ENCODE peak calls at places on chromosomes 1 and 21, in ten cellular contexts. A, M, P, V, I, K, E, H, O and W are unnamed samples. For H3K4me1, the result is how much of the 10 kb centered on the place peaks cover.

GRCh38 chr1:85611856-85612255 is 31.3 kb downstream of the CCN1 start:
- DNase-seq in A (no peak), M (peak), P (peak), V (peak), I (peak), K (peak), E (peak), H (no peak), O (peak), W (peak)

GRCh38 chr1:76635784-76636183 is 231.5 kb upstream of the ST6GALNAC5 start:
- DNase-seq in A (no peak), M (no peak), P (no peak), V (no peak), I (no peak), K (no peak), E (no peak), H (no peak), O (no peak), W (no peak)

GRCh38 chr21:30831194-30831765 is 1.7 kb upstream of the KRTAP7-1 start:
- DNase-seq in A (no peak), M (peak), P (no peak), V (no peak), I (no peak), K (no peak), E (no peak), H (peak), O (no peak), W (no peak)

GRCh38 chr1:21663951-21664805 is 5.0 kb downstream of the RAP1GAP start:
- DNase-seq in A (peak), M (no peak), P (no peak), V (no peak), I (no peak), K (no peak), E (no peak), H (no peak), O (no peak), W (no peak)

GRCh38 chr1:185244015-185244747 is 72.9 kb downstream of the IVNS1ABP start:
- DNase-seq in A (no peak), M (peak), P (no peak), V (no peak), I (no peak), K (no peak), E (no peak), H (no peak), O (no peak), W (no peak)

GRCh38 chr1:203368624-203369451 is 17.9 kb upstream of the FMOD start:
- DNase-seq in A (no peak), M (peak), P (peak), V (no peak), I (no peak), K (peak), E (no peak), H (peak), O (peak), W (peak)

GRCh38 chr21:34965200-34966174 is 83.6 kb downstream of the RUNX1 start:
- DNase-seq in A (no peak), M (peak), P (no peak), V (no peak), I (no peak), K (no peak), E (no peak), H (no peak), O (no peak), W (no peak)

GRCh38 chr21:16572032-16572431 is 842.2 kb downstream of the USP25 start:
- DNase-seq in A (no peak), M (peak), P (no peak), V (no peak), I (no peak), K (no peak), E (no peak), H (no peak), O (no peak), W (no peak)

GRCh38 chr1:171506525-171507304 is 21.4 kb downstream of the PRRC2C start:
- DNase-seq in A (no peak), M (no peak), P (no peak), V (no peak), I (no peak), K (no peak), E (no peak), H (no peak), O (no peak), W (no peak)

GRCh38 chr1:70727891-70728443 is 316.9 kb downstream of the CTH start:
- DNase-seq in A (no peak), M (no peak), P (no peak), V (no peak), I (no peak), K (no peak), E (no peak), H (no peak), O (no peak), W (no peak)

GRCh38 chr1:31470794-31471315 is 57.8 kb downstream of the SERINC2 start:
- DNase-seq in A (no peak), M (no peak), P (no peak), V (no peak), I (no peak), K (no peak), E (no peak), H (no peak), O (no peak), W (no peak)

GRCh38 chr1:67404212-67404620 is 26.0 kb downstream of the SERBP1 start:
- DNase-seq in A (no peak), M (no peak), P (no peak), V (no peak), I (no peak), K (no peak), E (no peak), H (no peak), O (no peak), W (no peak)

DNA sequence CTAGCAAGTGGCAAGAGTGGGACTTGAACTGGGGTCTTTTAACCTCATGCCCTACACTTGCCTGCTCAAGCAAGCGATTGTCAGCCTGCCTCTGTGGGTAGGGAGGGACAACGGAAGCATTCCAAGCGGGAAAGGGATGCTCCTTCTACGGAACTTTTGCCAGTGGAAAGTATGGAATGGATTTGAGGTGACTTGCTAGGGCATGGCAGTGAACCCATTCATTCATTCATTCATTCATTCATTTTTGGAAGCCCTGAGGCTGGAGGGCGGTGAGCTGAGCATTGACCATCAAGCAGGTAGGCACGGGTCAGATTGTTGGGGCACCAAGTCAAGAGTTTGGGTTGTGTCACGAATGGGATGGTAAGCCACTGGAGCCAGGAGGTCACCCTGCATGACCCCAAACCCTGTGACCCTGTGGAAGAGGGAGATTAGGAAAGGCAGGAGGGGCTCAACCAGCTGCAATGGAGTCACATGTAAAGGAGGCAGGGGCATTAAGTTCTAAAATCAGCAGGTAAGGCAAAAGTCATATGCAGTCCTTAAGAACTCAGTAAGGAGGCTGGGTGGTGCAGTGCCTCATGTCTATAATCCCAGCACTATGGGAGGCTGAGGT is 11.8 kb upstream of the CITED4 start:
- DNase-seq in A (no peak), M (no peak), P (no peak), V (no peak), I (no peak), K (no peak), E (no peak), H (no peak), O (no peak), W (no peak)
- H3K4me1 ChIP-seq in A (under half), M (under half), P (under half), V (under half), I (under half), K (under half), E (under half), H (under half), O (under half), W (under half)

GRCh38 chr1:167659440-167659839 is 29.4 kb downstream of the RCSD1 start:
- DNase-seq in A (no peak), M (no peak), P (no peak), V (no peak), I (no peak), K (no peak), E (no peak), H (no peak), O (no peak), W (no peak)

GRCh38 chr1:167654975-167655575 is 25.0 kb downstream of the RCSD1 start:
- DNase-seq in A (no peak), M (no peak), P (no peak), V (no peak), I (no peak), K (peak), E (no peak), H (no peak), O (no peak), W (no peak)

GRCh38 chr1:167659876-167660275 is 29.8 kb downstream of the RCSD1 start:
- DNase-seq in A (no peak), M (no peak), P (no peak), V (no peak), I (no peak), K (no peak), E (no peak), H (no peak), O (no peak), W (no peak)

GRCh38 chr1:167658574-167659328 is 28.7 kb downstream of the RCSD1 start:
- DNase-seq in A (no peak), M (no peak), P (no peak), V (no peak), I (no peak), K (no peak), E (no peak), H (no peak), O (no peak), W (no peak)

GRCh38 chr1:167656657-167657056 is 26.6 kb downstream of the RCSD1 start:
- DNase-seq in A (no peak), M (no peak), P (no peak), V (no peak), I (no peak), K (no peak), E (no peak), H (no peak), O (no peak), W (no peak)
- H3K27ac ChIP-seq in A (no peak), M (no peak), P (no peak), V (no peak), I (no peak), K (peak), E (no peak), H (no peak), O (no peak), W (no peak)

GRCh38 chr1:54289061-54289938 is 89.3 kb downstream of the MRPL37 start:
- DNase-seq in A (no peak), M (no peak), P (no peak), V (no peak), I (no peak), K (no peak), E (no peak), H (no peak), O (no peak), W (no peak)

GRCh38 chr1:54289939-54290233 is 89.9 kb downstream of the MRPL37 start:
- DNase-seq in A (no peak), M (no peak), P (no peak), V (no peak), I (no peak), K (no peak), E (no peak), H (no peak), O (no peak), W (no peak)

GRCh38 chr1:54291276-54292014 is 91.5 kb downstream of the MRPL37 start:
- DNase-seq in A (no peak), M (no peak), P (no peak), V (no peak), I (no peak), K (no peak), E (no peak), H (no peak), O (no peak), W (no peak)

GRCh38 chr1:54292015-54292739 is 92.2 kb downstream of the MRPL37 start:
- DNase-seq in A (no peak), M (no peak), P (no peak), V (no peak), I (no peak), K (no peak), E (no peak), H (no peak), O (no peak), W (peak)

GRCh38 chr1:54290443-54291184 is 90.6 kb downstream of the MRPL37 start:
- DNase-seq in A (peak), M (no peak), P (no peak), V (no peak), I (no peak), K (no peak), E (no peak), H (no peak), O (no peak), W (peak)
- H3K4me1 ChIP-seq in A (under half), M (under half), P (half or more), V (under half), I (under half), K (half or more), E (under half), H (under half), O (under half), W (half or more)

GRCh38 chr1:61636814-61637213 is 88.1 kb downstream of the TM2D1 start:
- DNase-seq in A (no peak), M (no peak), P (no peak), V (no peak), I (no peak), K (no peak), E (no peak), H (no peak), O (no peak), W (no peak)
- H3K27ac ChIP-seq in A (no peak), M (no peak), P (no peak), V (no peak), I (no peak), K (no peak), E (no peak), H (no peak), O (no peak), W (no peak)

GRCh38 chr1:209651148-209651547 is 1.1 kb downstream of the LAMB3 start:
- DNase-seq in A (peak), M (peak), P (no peak), V (peak), I (peak), K (peak), E (peak), H (peak), O (peak), W (peak)
- H3K4me1 ChIP-seq in A (under half), M (half or more), P (under half), V (half or more), I (half or more), K (half or more), E (under half), H (under half), O (under half), W (under half)

GRCh38 chr1:108643492-108644333 is 17.2 kb downstream of the HENMT1 start:
- DNase-seq in A (no peak), M (peak), P (peak), V (peak), I (peak), K (peak), E (no peak), H (peak), O (peak), W (peak)
- H3K27ac ChIP-seq in A (peak), M (no peak), P (no peak), V (no peak), I (no peak), K (no peak), E (no peak), H (no peak), O (no peak), W (no peak)

DNA sequence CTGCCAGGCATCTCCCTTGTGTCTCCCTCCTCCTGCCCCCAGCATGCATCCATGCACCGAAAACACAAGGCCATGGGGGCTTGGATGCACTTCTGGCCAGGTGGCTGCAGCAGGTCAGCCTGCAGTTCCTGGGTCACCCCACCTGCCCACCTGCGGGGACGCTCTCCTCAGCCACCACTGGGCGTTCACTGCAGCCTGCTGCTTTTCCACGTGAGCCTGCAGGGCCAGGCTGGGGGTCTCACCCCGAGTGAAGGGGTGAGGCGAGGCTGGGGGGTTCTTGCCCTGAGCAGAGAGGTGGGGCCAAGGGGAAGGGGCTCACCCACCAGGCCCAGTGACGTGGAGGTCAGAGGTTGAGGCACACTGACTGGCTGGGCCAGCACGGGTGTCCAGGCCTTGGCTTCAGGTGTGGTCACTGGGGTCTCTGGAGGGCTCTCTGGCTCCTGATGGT is 64.6 kb downstream of the WNT9A start:
- DNase-seq in A (no peak), M (no peak), P (no peak), V (no peak), I (no peak), K (no peak), E (peak), H (peak), O (no peak), W (no peak)
- H3K4me1 ChIP-seq in A (under half), M (under half), P (under half), V (under half), I (under half), K (under half), E (under half), H (under half), O (under half), W (under half)

GRCh38 chr1:161304927-161305871 is 4.6 kb downstream of the MPZ start:
- DNase-seq in A (no peak), M (no peak), P (peak), V (no peak), I (no peak), K (no peak), E (peak), H (no peak), O (peak), W (no peak)
- H3K27ac ChIP-seq in A (peak), M (no peak), P (no peak), V (no peak), I (peak), K (no peak), E (peak), H (peak), O (peak), W (no peak)

GRCh38 chr1:209384710-209385550 is 198.6 kb upstream of the CAMK1G start:
- DNase-seq in A (no peak), M (peak), P (no peak), V (no peak), I (no peak), K (no peak), E (no peak), H (no peak), O (no peak), W (no peak)
- H3K4me1 ChIP-seq in A (under half), M (half or more), P (under half), V (under half), I (under half), K (under half), E (under half), H (under half), O (under half), W (under half)

GRCh38 chr1:10687142-10687715 is 109.2 kb downstream of the CASZ1 start:
- DNase-seq in A (peak), M (no peak), P (no peak), V (no peak), I (peak), K (no peak), E (no peak), H (peak), O (no peak), W (no peak)

GRCh38 chr1:10685196-10685850 is 111.1 kb downstream of the CASZ1 start:
- DNase-seq in A (no peak), M (no peak), P (no peak), V (no peak), I (no peak), K (no peak), E (no peak), H (no peak), O (no peak), W (no peak)

GRCh38 chr1:10686404-10687040 is 109.9 kb downstream of the CASZ1 start:
- DNase-seq in A (no peak), M (peak), P (no peak), V (no peak), I (peak), K (no peak), E (no peak), H (no peak), O (no peak), W (no peak)

GRCh38 chr1:10687782-10688408 is 108.6 kb downstream of the CASZ1 start:
- DNase-seq in A (no peak), M (no peak), P (no peak), V (no peak), I (no peak), K (no peak), E (no peak), H (no peak), O (no peak), W (no peak)

DNA sequence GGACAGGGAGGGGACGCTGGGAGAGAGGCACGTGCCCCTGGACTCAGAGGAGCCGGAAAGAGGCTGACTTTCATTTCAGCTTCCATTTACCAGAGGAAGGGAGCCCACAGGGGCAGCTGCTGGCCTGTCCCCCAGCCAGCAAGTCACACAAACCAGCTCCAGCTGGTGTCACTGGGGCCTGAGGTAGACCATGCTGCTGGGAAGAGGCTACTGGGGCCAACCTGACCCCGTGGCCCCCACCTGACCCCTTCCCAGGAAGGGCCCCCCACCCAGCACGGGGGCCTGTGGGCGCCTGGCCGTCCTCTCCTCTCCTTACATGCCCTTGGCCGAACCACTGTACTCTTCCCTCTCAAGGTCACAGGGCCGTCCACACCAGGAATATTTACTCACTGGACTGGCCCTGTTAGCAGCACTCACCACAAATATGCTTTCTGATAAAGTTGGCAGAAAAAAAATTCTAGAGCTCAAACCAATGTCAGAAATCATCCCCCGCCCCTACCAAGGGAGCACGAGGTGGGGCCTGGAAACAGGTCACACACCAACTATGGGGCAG is 110.5 kb downstream of the CASZ1 start:
- DNase-seq in A (no peak), M (peak), P (peak), V (no peak), I (peak), K (no peak), E (no peak), H (no peak), O (peak), W (no peak)
- H3K27ac ChIP-seq in A (peak), M (peak), P (peak), V (no peak), I (peak), K (peak), E (peak), H (peak), O (peak), W (peak)